ENCODE peak calls at places on chromosomes 16 and 17, in seven cellular contexts. F, L, J, O, Y, Q and E are unnamed samples.

GRCh38 chr17:65455972-65456343 is 105.5 kb downstream of the AXIN2 start:
- DNase-seq in Q (peak; percentile 45), J (no peak), O (no peak), L (peak; percentile 30), Y (no peak), F (no peak), E (peak; percentile 48)

GRCh38 chr16:11488304-11488703 is 98.4 kb downstream of the LITAF start:
- DNase-seq in Y (no peak), L (no peak), J (no peak), F (no peak), O (no peak), Q (no peak), E (no peak)

GRCh38 chr17:77834170-77835115 is 124.1 kb upstream of the TNRC6C start:
- DNase-seq in L (no peak), J (peak; percentile 97), F (peak; percentile 86), Y (peak; percentile 49), Q (peak; percentile 20), O (peak; percentile 62), E (no peak)

GRCh38 chr16:49495151-49495566 is 121.6 kb downstream of the C16orf78 start:
- DNase-seq in L (no peak), Y (no peak), F (no peak), Q (no peak), O (no peak), J (no peak), E (no peak)

GRCh38 chr17:1623057-1623456 is 5.6 kb downstream of the SLC43A2 start:
- DNase-seq in Y (no peak), F (no peak), Q (no peak), J (no peak), O (no peak), L (no peak), E (no peak)

GRCh38 chr17:75854111-75854748 is 905 bp downstream of the WBP2 start:
- DNase-seq in Q (peak; percentile 50), F (no peak), L (no peak), J (no peak), Y (no peak), O (no peak), E (no peak)

GRCh38 chr16:46801428-46802049 is 29.4 kb downstream of the C16orf87 start:
- DNase-seq in O (no peak), F (peak; percentile 22), Q (peak; percentile 43), L (no peak), Y (no peak), J (no peak), E (no peak)

GRCh38 chr17:63124536-63124935 is 158.5 kb downstream of the TANC2 start:
- DNase-seq in F (no peak), Q (no peak), Y (no peak), L (peak; percentile 29), J (no peak), O (no peak), E (no peak)

GRCh38 chr16:64356267-64356666 is 765.6 kb downstream of the CDH11 start:
- DNase-seq in Q (no peak), J (no peak), F (no peak), L (no peak), O (no peak), Y (no peak), E (no peak)

GRCh38 chr17:29567362-29568330 is 809 bp upstream of the ABHD15 start:
- DNase-seq in F (peak; percentile 50), Q (peak; percentile 47), Y (no peak), J (peak; percentile 85), O (peak; percentile 27), L (peak; percentile 74), E (peak; percentile 84)

GRCh38 chr17:29292992-29293889 is 707 bp downstream of the NUFIP2 start:
- DNase-seq in O (no peak), Y (no peak), F (peak; percentile 45), L (peak; percentile 68), Q (peak; percentile 45), J (peak; percentile 75), E (peak; percentile 78)

GRCh38 chr16:64545769-64546168 is 576.1 kb downstream of the CDH11 start:
- DNase-seq in O (no peak), F (no peak), Q (no peak), J (no peak), Y (no peak), L (no peak), E (no peak)

GRCh38 chr16:22284637-22285515 is 12.3 kb upstream of the POLR3E start:
- DNase-seq in Y (no peak), Q (no peak), O (no peak), L (no peak), J (no peak), F (no peak), E (no peak)

GRCh38 chr16:75486666-75487313 is 8.5 kb downstream of the CHST6 start:
- DNase-seq in Q (no peak), Y (peak; percentile 45), F (no peak), L (no peak), J (no peak), O (no peak), E (no peak)

GRCh38 chr16:12344577-12345343 is 368.2 kb downstream of the SNX29 start:
- DNase-seq in Y (no peak), Q (no peak), O (no peak), J (no peak), L (no peak), F (no peak), E (no peak)

GRCh38 chr16:69563605-69564580 is 1.9 kb upstream of the NFAT5 start:
- DNase-seq in Y (peak; percentile 93), L (no peak), O (no peak), Q (peak; percentile 49), J (peak; percentile 20), F (no peak), E (no peak)

GRCh38 chr16:69111216-69111615 is 5.8 kb downstream of the HAS3 start:
- DNase-seq in O (no peak), F (no peak), Y (no peak), Q (no peak), J (no peak), L (no peak), E (no peak)

GRCh38 chr17:4690745-4691144 is 13.2 kb downstream of the PELP1 start:
- DNase-seq in J (no peak), F (no peak), Y (no peak), L (no peak), O (no peak), Q (no peak), E (no peak)

GRCh38 chr17:75260679-75261335 is 599 bp downstream of the GGA3 start:
- DNase-seq in Q (no peak), O (no peak), J (no peak), Y (no peak), F (peak; percentile 28), L (peak; percentile 32), E (no peak)

GRCh38 chr17:75364078-75364477 is 41.4 kb downstream of the GRB2 start:
- DNase-seq in O (no peak), J (no peak), Y (no peak), L (no peak), Q (no peak), F (no peak), E (no peak)

DNA sequence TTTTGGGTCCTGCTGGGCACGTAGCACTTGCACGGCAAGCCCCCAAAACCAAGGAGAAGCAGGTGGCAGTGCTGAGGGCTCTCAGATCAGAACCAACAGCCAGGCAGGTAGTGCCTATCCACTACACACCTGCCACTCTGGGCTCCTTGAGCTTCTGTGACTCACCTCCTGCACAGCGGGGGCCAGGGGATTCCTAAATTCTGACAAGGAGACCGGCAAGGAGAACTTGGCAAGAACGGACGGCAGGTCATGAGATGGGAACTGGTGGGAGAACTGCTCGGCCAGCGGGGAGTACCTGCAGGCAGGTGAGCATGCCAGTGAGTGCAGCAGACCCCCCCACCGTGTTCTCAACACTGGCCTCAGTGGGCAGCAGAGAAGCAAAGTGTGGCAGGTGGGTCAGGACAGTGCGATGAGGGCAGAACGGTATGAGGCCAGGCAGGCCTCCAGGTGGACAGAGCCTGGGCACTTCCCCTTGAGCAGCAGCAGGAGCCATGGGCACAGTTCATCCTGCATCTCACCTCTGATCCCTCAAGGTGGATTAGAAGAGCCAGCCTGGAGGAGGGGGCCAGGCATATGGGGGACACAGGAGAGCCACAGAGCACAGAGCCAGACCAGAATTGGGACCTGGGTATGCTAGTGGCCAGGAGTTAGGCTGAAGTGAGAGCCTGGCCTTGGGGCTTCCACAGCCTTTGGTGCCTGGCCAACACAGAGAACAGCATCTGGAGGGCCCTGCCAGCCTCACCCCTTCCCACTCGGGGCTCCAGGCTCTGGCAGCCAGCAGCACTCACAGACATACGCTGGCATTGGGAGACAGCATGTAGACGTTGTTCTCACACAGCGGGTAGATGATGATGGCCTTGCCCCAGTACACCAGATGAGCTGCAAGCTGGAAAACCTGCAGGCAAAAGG is 14.7 kb downstream of the MPG start:
- DNase-seq in Y (no peak), J (no peak), L (no peak), Q (no peak), O (no peak), F (no peak), E (no peak)
- TF ChIP-seq SP1 in Y (no peak), J (no peak), L (no peak), Q (no peak), O (no peak), F (no peak), E (no peak)

DNA sequence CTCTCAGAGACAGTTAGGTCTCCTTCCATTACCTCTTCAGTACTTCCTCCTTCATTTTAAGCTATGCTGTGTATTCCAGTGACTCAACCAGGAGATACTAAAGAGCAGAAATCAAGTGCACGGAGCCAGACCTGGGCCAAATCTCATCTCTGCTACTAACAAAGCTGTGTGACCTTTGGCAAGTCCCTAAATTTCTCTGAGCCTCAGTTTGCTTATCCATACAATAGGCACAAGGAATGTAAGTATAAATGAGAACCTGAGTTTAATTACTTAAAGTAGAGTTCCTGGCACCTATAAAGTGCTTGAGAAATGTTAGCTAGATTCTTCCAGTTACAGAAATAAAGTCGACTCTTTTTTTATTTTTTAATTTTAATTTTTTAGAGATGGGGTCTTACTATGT is 8.5 kb downstream of the PECAM1 start:
- DNase-seq in J (no peak), Q (no peak), F (no peak), Y (no peak), L (no peak), O (no peak), E (no peak)
- TF ChIP-seq SP1 in J (no peak), Q (no peak), F (no peak), Y (no peak), L (no peak), O (no peak), E (no peak)

GRCh38 chr17:35804658-35805192 is 4.6 kb upstream of the TAF15 start:
- DNase-seq in L (peak; percentile 41), Y (peak; percentile 48), Q (peak; percentile 88), O (peak; percentile 87), F (peak; percentile 65), J (peak; percentile 84), E (peak; percentile 47)
- TF ChIP-seq SP1 in L (no peak), Y (no peak), Q (no peak), O (no peak), F (no peak), J (no peak), E (no peak)

GRCh38 chr17:39108976-39109375 is 42.5 kb downstream of the PLXDC1 start:
- DNase-seq in Y (no peak), J (no peak), Q (no peak), L (no peak), O (no peak), F (no peak), E (no peak)

GRCh38 chr17:39107141-39107540 is 44.3 kb downstream of the PLXDC1 start:
- DNase-seq in Y (no peak), L (no peak), O (no peak), Q (no peak), J (no peak), F (no peak), E (no peak)

GRCh38 chr17:39107973-39108372 is 43.5 kb downstream of the PLXDC1 start:
- DNase-seq in Q (no peak), L (no peak), O (no peak), Y (no peak), J (peak; percentile 24), F (no peak), E (no peak)

GRCh38 chr17:39113871-39114270 is 37.6 kb downstream of the PLXDC1 start:
- DNase-seq in O (no peak), F (no peak), Q (no peak), J (no peak), Y (no peak), L (no peak), E (no peak)

GRCh38 chr17:39110435-39111136 is 40.9 kb downstream of the PLXDC1 start:
- DNase-seq in L (no peak), Y (no peak), J (no peak), O (no peak), F (no peak), Q (no peak), E (no peak)
- TF ChIP-seq SP1 in L (no peak), Y (no peak), J (no peak), O (no peak), F (no peak), Q (no peak), E (no peak)